ENCODE peak calls at places on chromosomes 4 and X, in ten cellular contexts. One of them, this sample, is unnamed.

GRCh38 chrX:9871871-9872270 is 85.6 kb downstream of the SHROOM2 start:
- DNase-seq in choroid plexus epithelial cell: no peak
- DNase-seq in ELF-1: no peak
- DNase-seq in stimulated activated naive B cell treated with anti-CD40 and anti-IgM and Interleukin-4, amounts not matched to agents 10 μg/mL and 1 μg/mL and 100 μg/mL, for 72 hours: no peak
- DNase-seq in NAMALWA: no peak
- DNase-seq in ELR: no peak
- DNase-seq in NCI-H2081: no peak
- DNase-seq in cerebellar cortex: no peak
- DNase-seq in RCC 7860: no peak
- DNase-seq in HT1080: no peak
- DNase-seq in this sample: no peak

GRCh38 chrX:94576367-94577004 is 902.5 kb downstream of the FAM133A start:
- DNase-seq in choroid plexus epithelial cell: no peak
- DNase-seq in ELF-1: no peak
- DNase-seq in stimulated activated naive B cell treated with anti-CD40 and anti-IgM and Interleukin-4, amounts not matched to agents 10 μg/mL and 1 μg/mL and 100 μg/mL, for 72 hours: no peak
- DNase-seq in NAMALWA: peak; percentile 2
- DNase-seq in ELR: no peak
- DNase-seq in NCI-H2081: no peak
- DNase-seq in cerebellar cortex: no peak
- DNase-seq in RCC 7860: no peak
- DNase-seq in HT1080: no peak
- DNase-seq in this sample: no peak

GRCh38 chr4:4271912-4272311 is 18.0 kb downstream of the LYAR start:
- DNase-seq in choroid plexus epithelial cell: peak; percentile 74
- DNase-seq in ELF-1: peak; percentile 17
- DNase-seq in stimulated activated naive B cell treated with anti-CD40 and anti-IgM and Interleukin-4, amounts not matched to agents 10 μg/mL and 1 μg/mL and 100 μg/mL, for 72 hours: no peak
- DNase-seq in NAMALWA: no peak
- DNase-seq in ELR: peak; percentile 31
- DNase-seq in NCI-H2081: no peak
- DNase-seq in cerebellar cortex: no peak
- DNase-seq in RCC 7860: no peak
- DNase-seq in HT1080: no peak
- DNase-seq in this sample: peak; percentile 81

GRCh38 chrX:154748712-154749339 is 2.1 kb downstream of the GAB3 start:
- DNase-seq in choroid plexus epithelial cell: peak; percentile 66
- DNase-seq in ELF-1: peak; percentile 77
- DNase-seq in stimulated activated naive B cell treated with anti-CD40 and anti-IgM and Interleukin-4, amounts not matched to agents 10 μg/mL and 1 μg/mL and 100 μg/mL, for 72 hours: peak; percentile 23
- DNase-seq in NAMALWA: peak; percentile 83
- DNase-seq in ELR: peak; percentile 67
- DNase-seq in NCI-H2081: peak; percentile 49
- DNase-seq in cerebellar cortex: peak; percentile 47
- DNase-seq in RCC 7860: peak; percentile 31
- DNase-seq in HT1080: peak; percentile 60
- DNase-seq in this sample: no peak

GRCh38 chr4:151792525-151792924 is 31.7 kb upstream of the GATB start:
- DNase-seq in choroid plexus epithelial cell: no peak
- DNase-seq in ELF-1: no peak
- DNase-seq in stimulated activated naive B cell treated with anti-CD40 and anti-IgM and Interleukin-4, amounts not matched to agents 10 μg/mL and 1 μg/mL and 100 μg/mL, for 72 hours: no peak
- DNase-seq in NAMALWA: no peak
- DNase-seq in ELR: no peak
- DNase-seq in NCI-H2081: no peak
- DNase-seq in cerebellar cortex: peak; percentile 51
- DNase-seq in RCC 7860: no peak
- DNase-seq in HT1080: no peak
- DNase-seq in this sample: no peak

GRCh38 chr4:108477527-108478108 is 142.8 kb upstream of the RPL34 start:
- DNase-seq in choroid plexus epithelial cell: peak; percentile 47
- DNase-seq in ELF-1: no peak
- DNase-seq in stimulated activated naive B cell treated with anti-CD40 and anti-IgM and Interleukin-4, amounts not matched to agents 10 μg/mL and 1 μg/mL and 100 μg/mL, for 72 hours: no peak
- DNase-seq in NAMALWA: no peak
- DNase-seq in ELR: no peak
- DNase-seq in NCI-H2081: no peak
- DNase-seq in cerebellar cortex: no peak
- DNase-seq in RCC 7860: no peak
- DNase-seq in HT1080: no peak
- DNase-seq in this sample: no peak

GRCh38 chrX:47169726-47170515 is 23.7 kb upstream of the UBA1 start:
- DNase-seq in choroid plexus epithelial cell: peak; percentile 72
- DNase-seq in ELF-1: no peak
- DNase-seq in stimulated activated naive B cell treated with anti-CD40 and anti-IgM and Interleukin-4, amounts not matched to agents 10 μg/mL and 1 μg/mL and 100 μg/mL, for 72 hours: no peak
- DNase-seq in NAMALWA: no peak
- DNase-seq in ELR: no peak
- DNase-seq in NCI-H2081: no peak
- DNase-seq in cerebellar cortex: peak; percentile 55
- DNase-seq in RCC 7860: no peak
- DNase-seq in HT1080: no peak
- DNase-seq in this sample: no peak

GRCh38 chrX:39827959-39828358 is 269.8 kb downstream of the BCOR start:
- DNase-seq in choroid plexus epithelial cell: no peak
- DNase-seq in ELF-1: peak; percentile 77
- DNase-seq in stimulated activated naive B cell treated with anti-CD40 and anti-IgM and Interleukin-4, amounts not matched to agents 10 μg/mL and 1 μg/mL and 100 μg/mL, for 72 hours: peak; percentile 67
- DNase-seq in NAMALWA: peak; percentile 66
- DNase-seq in ELR: no peak
- DNase-seq in NCI-H2081: no peak
- DNase-seq in cerebellar cortex: no peak
- DNase-seq in RCC 7860: no peak
- DNase-seq in HT1080: no peak
- DNase-seq in this sample: no peak

GRCh38 chr4:4461850-4462249 is 74.9 kb downstream of the NSG1 start:
- DNase-seq in choroid plexus epithelial cell: no peak
- DNase-seq in ELF-1: peak; percentile 55
- DNase-seq in stimulated activated naive B cell treated with anti-CD40 and anti-IgM and Interleukin-4, amounts not matched to agents 10 μg/mL and 1 μg/mL and 100 μg/mL, for 72 hours: no peak
- DNase-seq in NAMALWA: no peak
- DNase-seq in ELR: no peak
- DNase-seq in NCI-H2081: peak; percentile 29
- DNase-seq in cerebellar cortex: no peak
- DNase-seq in RCC 7860: no peak
- DNase-seq in HT1080: no peak
- DNase-seq in this sample: no peak

GRCh38 chr4:154082760-154083530 is 294.1 kb upstream of the SFRP2 start:
- DNase-seq in choroid plexus epithelial cell: peak; percentile 43
- DNase-seq in ELF-1: peak; percentile 72
- DNase-seq in stimulated activated naive B cell treated with anti-CD40 and anti-IgM and Interleukin-4, amounts not matched to agents 10 μg/mL and 1 μg/mL and 100 μg/mL, for 72 hours: no peak
- DNase-seq in NAMALWA: peak; percentile 43
- DNase-seq in ELR: peak; percentile 2
- DNase-seq in NCI-H2081: no peak
- DNase-seq in cerebellar cortex: no peak
- DNase-seq in RCC 7860: peak; percentile 69
- DNase-seq in HT1080: peak; percentile 76
- DNase-seq in this sample: no peak

GRCh38 chr4:17013382-17014006 is 115.0 kb upstream of the LDB2 start:
- DNase-seq in choroid plexus epithelial cell: peak; percentile 48
- DNase-seq in ELF-1: no peak
- DNase-seq in stimulated activated naive B cell treated with anti-CD40 and anti-IgM and Interleukin-4, amounts not matched to agents 10 μg/mL and 1 μg/mL and 100 μg/mL, for 72 hours: no peak
- DNase-seq in NAMALWA: no peak
- DNase-seq in ELR: peak; percentile 46
- DNase-seq in NCI-H2081: no peak
- DNase-seq in cerebellar cortex: no peak
- DNase-seq in RCC 7860: no peak
- DNase-seq in HT1080: peak; percentile 36
- DNase-seq in this sample: no peak

GRCh38 chrX:12751887-12752286 is 39.3 kb upstream of the PRPS2 start:
- DNase-seq in choroid plexus epithelial cell: no peak
- DNase-seq in ELF-1: no peak
- DNase-seq in stimulated activated naive B cell treated with anti-CD40 and anti-IgM and Interleukin-4, amounts not matched to agents 10 μg/mL and 1 μg/mL and 100 μg/mL, for 72 hours: no peak
- DNase-seq in NAMALWA: no peak
- DNase-seq in ELR: no peak
- DNase-seq in NCI-H2081: no peak
- DNase-seq in cerebellar cortex: no peak
- DNase-seq in RCC 7860: no peak
- DNase-seq in HT1080: no peak
- DNase-seq in this sample: no peak

GRCh38 chrX:48957477-48957826 is at the start of gene OTUD5:
- DNase-seq in choroid plexus epithelial cell: no peak
- DNase-seq in ELF-1: no peak
- DNase-seq in stimulated activated naive B cell treated with anti-CD40 and anti-IgM and Interleukin-4, amounts not matched to agents 10 μg/mL and 1 μg/mL and 100 μg/mL, for 72 hours: peak; percentile 73
- DNase-seq in NAMALWA: no peak
- DNase-seq in ELR: peak; percentile 74
- DNase-seq in NCI-H2081: peak; percentile 61
- DNase-seq in cerebellar cortex: no peak
- DNase-seq in RCC 7860: no peak
- DNase-seq in HT1080: no peak
- DNase-seq in this sample: peak; percentile 80

GRCh38 chr4:123093247-123093646 is 170.8 kb upstream of the NUDT6 start:
- DNase-seq in choroid plexus epithelial cell: no peak
- DNase-seq in ELF-1: no peak
- DNase-seq in stimulated activated naive B cell treated with anti-CD40 and anti-IgM and Interleukin-4, amounts not matched to agents 10 μg/mL and 1 μg/mL and 100 μg/mL, for 72 hours: no peak
- DNase-seq in NAMALWA: no peak
- DNase-seq in ELR: no peak
- DNase-seq in NCI-H2081: peak; percentile 24
- DNase-seq in cerebellar cortex: peak; percentile 59
- DNase-seq in RCC 7860: no peak
- DNase-seq in HT1080: no peak
- DNase-seq in this sample: no peak

GRCh38 chrX:39854772-39855747 is 242.7 kb downstream of the BCOR start:
- DNase-seq in choroid plexus epithelial cell: no peak
- DNase-seq in ELF-1: no peak
- DNase-seq in stimulated activated naive B cell treated with anti-CD40 and anti-IgM and Interleukin-4, amounts not matched to agents 10 μg/mL and 1 μg/mL and 100 μg/mL, for 72 hours: peak; percentile 76
- DNase-seq in NAMALWA: peak; percentile 13
- DNase-seq in ELR: no peak
- DNase-seq in NCI-H2081: no peak
- DNase-seq in cerebellar cortex: no peak
- DNase-seq in RCC 7860: no peak
- DNase-seq in HT1080: no peak
- DNase-seq in this sample: no peak

GRCh38 chr4:6356076-6356560 is 86.5 kb downstream of the WFS1 start:
- DNase-seq in choroid plexus epithelial cell: no peak
- DNase-seq in ELF-1: no peak
- DNase-seq in stimulated activated naive B cell treated with anti-CD40 and anti-IgM and Interleukin-4, amounts not matched to agents 10 μg/mL and 1 μg/mL and 100 μg/mL, for 72 hours: no peak
- DNase-seq in NAMALWA: no peak
- DNase-seq in ELR: no peak
- DNase-seq in NCI-H2081: no peak
- DNase-seq in cerebellar cortex: no peak
- DNase-seq in RCC 7860: no peak
- DNase-seq in HT1080: no peak
- DNase-seq in this sample: no peak

GRCh38 chr4:792729-793108 is 33.2 kb downstream of the CPLX1 start:
- DNase-seq in choroid plexus epithelial cell: no peak
- DNase-seq in ELF-1: no peak
- DNase-seq in stimulated activated naive B cell treated with anti-CD40 and anti-IgM and Interleukin-4, amounts not matched to agents 10 μg/mL and 1 μg/mL and 100 μg/mL, for 72 hours: no peak
- DNase-seq in NAMALWA: peak; percentile 86
- DNase-seq in ELR: no peak
- DNase-seq in NCI-H2081: no peak
- DNase-seq in cerebellar cortex: no peak
- DNase-seq in RCC 7860: no peak
- DNase-seq in HT1080: no peak
- DNase-seq in this sample: peak; percentile 40

GRCh38 chr4:73621357-73621756 is 1.1 kb upstream of the RASSF6 start:
- DNase-seq in choroid plexus epithelial cell: no peak
- DNase-seq in ELF-1: no peak
- DNase-seq in stimulated activated naive B cell treated with anti-CD40 and anti-IgM and Interleukin-4, amounts not matched to agents 10 μg/mL and 1 μg/mL and 100 μg/mL, for 72 hours: no peak
- DNase-seq in NAMALWA: no peak
- DNase-seq in ELR: no peak
- DNase-seq in NCI-H2081: no peak
- DNase-seq in cerebellar cortex: no peak
- DNase-seq in RCC 7860: no peak
- DNase-seq in HT1080: no peak
- DNase-seq in this sample: no peak

GRCh38 chr4:85952982-85953650 is 406.7 kb downstream of the MAPK10 start:
- DNase-seq in choroid plexus epithelial cell: peak; percentile 47
- DNase-seq in ELF-1: no peak
- DNase-seq in stimulated activated naive B cell treated with anti-CD40 and anti-IgM and Interleukin-4, amounts not matched to agents 10 μg/mL and 1 μg/mL and 100 μg/mL, for 72 hours: no peak
- DNase-seq in NAMALWA: no peak
- DNase-seq in ELR: no peak
- DNase-seq in NCI-H2081: no peak
- DNase-seq in cerebellar cortex: no peak
- DNase-seq in RCC 7860: no peak
- DNase-seq in HT1080: no peak
- DNase-seq in this sample: no peak

GRCh38 chr4:1309261-1310010 is 19.7 kb downstream of the MAEA start:
- DNase-seq in choroid plexus epithelial cell: peak; percentile 98
- DNase-seq in ELF-1: peak; percentile 98
- DNase-seq in stimulated activated naive B cell treated with anti-CD40 and anti-IgM and Interleukin-4, amounts not matched to agents 10 μg/mL and 1 μg/mL and 100 μg/mL, for 72 hours: peak; percentile 50
- DNase-seq in NAMALWA: peak; percentile 46
- DNase-seq in ELR: peak; percentile 88
- DNase-seq in NCI-H2081: no peak
- DNase-seq in cerebellar cortex: peak; percentile 50
- DNase-seq in RCC 7860: no peak
- DNase-seq in HT1080: no peak
- DNase-seq in this sample: peak; percentile 91

GRCh38 chrX:48996969-48997368 is 5.1 kb downstream of the GRIPAP1 start:
- DNase-seq in choroid plexus epithelial cell: no peak
- DNase-seq in ELF-1: peak; percentile 68
- DNase-seq in stimulated activated naive B cell treated with anti-CD40 and anti-IgM and Interleukin-4, amounts not matched to agents 10 μg/mL and 1 μg/mL and 100 μg/mL, for 72 hours: no peak
- DNase-seq in NAMALWA: no peak
- DNase-seq in ELR: no peak
- DNase-seq in NCI-H2081: no peak
- DNase-seq in cerebellar cortex: no peak
- DNase-seq in RCC 7860: no peak
- DNase-seq in HT1080: no peak
- DNase-seq in this sample: no peak

GRCh38 chr4:127698789-127699200 is 31.4 kb upstream of the SLC25A31 start:
- DNase-seq in choroid plexus epithelial cell: peak; percentile 97
- DNase-seq in ELF-1: no peak
- DNase-seq in stimulated activated naive B cell treated with anti-CD40 and anti-IgM and Interleukin-4, amounts not matched to agents 10 μg/mL and 1 μg/mL and 100 μg/mL, for 72 hours: no peak
- DNase-seq in NAMALWA: no peak
- DNase-seq in ELR: peak; percentile 92
- DNase-seq in NCI-H2081: no peak
- DNase-seq in cerebellar cortex: no peak
- DNase-seq in RCC 7860: peak; percentile 70
- DNase-seq in HT1080: peak; percentile 93
- DNase-seq in this sample: no peak

GRCh38 chr4:146945556-146946374 is at the start of gene TTC29:
- DNase-seq in choroid plexus epithelial cell: peak; percentile 89
- DNase-seq in ELF-1: peak; percentile 97
- DNase-seq in stimulated activated naive B cell treated with anti-CD40 and anti-IgM and Interleukin-4, amounts not matched to agents 10 μg/mL and 1 μg/mL and 100 μg/mL, for 72 hours: peak; percentile 76
- DNase-seq in NAMALWA: peak; percentile 84
- DNase-seq in ELR: peak; percentile 92
- DNase-seq in NCI-H2081: peak; percentile 88
- DNase-seq in cerebellar cortex: peak; percentile 88
- DNase-seq in RCC 7860: peak; percentile 29
- DNase-seq in HT1080: peak; percentile 86
- DNase-seq in this sample: peak; percentile 94

GRCh38 chr4:6688879-6689505 is 4.7 kb upstream of the S100P start:
- DNase-seq in choroid plexus epithelial cell: peak; percentile 97
- DNase-seq in ELF-1: peak; percentile 98
- DNase-seq in stimulated activated naive B cell treated with anti-CD40 and anti-IgM and Interleukin-4, amounts not matched to agents 10 μg/mL and 1 μg/mL and 100 μg/mL, for 72 hours: peak; percentile 23
- DNase-seq in NAMALWA: no peak
- DNase-seq in ELR: peak; percentile 97
- DNase-seq in NCI-H2081: no peak
- DNase-seq in cerebellar cortex: no peak
- DNase-seq in RCC 7860: peak; percentile 96
- DNase-seq in HT1080: peak; percentile 94
- DNase-seq in this sample: no peak

GRCh38 chrX:113802837-113803236 is 781.0 kb upstream of the HTR2C start:
- DNase-seq in choroid plexus epithelial cell: no peak
- DNase-seq in ELF-1: no peak
- DNase-seq in stimulated activated naive B cell treated with anti-CD40 and anti-IgM and Interleukin-4, amounts not matched to agents 10 μg/mL and 1 μg/mL and 100 μg/mL, for 72 hours: no peak
- DNase-seq in NAMALWA: no peak
- DNase-seq in ELR: no peak
- DNase-seq in NCI-H2081: no peak
- DNase-seq in cerebellar cortex: no peak
- DNase-seq in RCC 7860: no peak
- DNase-seq in HT1080: no peak
- DNase-seq in this sample: no peak

GRCh38 chrX:136028383-136028984 is 43.2 kb downstream of the SLC9A6 start:
- DNase-seq in choroid plexus epithelial cell: peak; percentile 79
- DNase-seq in ELF-1: peak; percentile 5
- DNase-seq in stimulated activated naive B cell treated with anti-CD40 and anti-IgM and Interleukin-4, amounts not matched to agents 10 μg/mL and 1 μg/mL and 100 μg/mL, for 72 hours: no peak
- DNase-seq in NAMALWA: peak; percentile 60
- DNase-seq in ELR: peak; percentile 65
- DNase-seq in NCI-H2081: peak; percentile 42
- DNase-seq in cerebellar cortex: peak; percentile 63
- DNase-seq in RCC 7860: peak; percentile 37
- DNase-seq in HT1080: peak; percentile 31
- DNase-seq in this sample: no peak

GRCh38 chr4:11367371-11367770 is 61.3 kb downstream of the HS3ST1 start:
- DNase-seq in choroid plexus epithelial cell: peak; percentile 86
- DNase-seq in ELF-1: peak; percentile 48
- DNase-seq in stimulated activated naive B cell treated with anti-CD40 and anti-IgM and Interleukin-4, amounts not matched to agents 10 μg/mL and 1 μg/mL and 100 μg/mL, for 72 hours: no peak
- DNase-seq in NAMALWA: no peak
- DNase-seq in ELR: no peak
- DNase-seq in NCI-H2081: peak; percentile 7
- DNase-seq in cerebellar cortex: peak; percentile 93
- DNase-seq in RCC 7860: no peak
- DNase-seq in HT1080: peak; percentile 60
- DNase-seq in this sample: no peak

GRCh38 chr4:60683953-60684352 is 516.2 kb upstream of the ADGRL3 start:
- DNase-seq in choroid plexus epithelial cell: peak; percentile 87
- DNase-seq in ELF-1: no peak
- DNase-seq in stimulated activated naive B cell treated with anti-CD40 and anti-IgM and Interleukin-4, amounts not matched to agents 10 μg/mL and 1 μg/mL and 100 μg/mL, for 72 hours: no peak
- DNase-seq in NAMALWA: no peak
- DNase-seq in ELR: peak; percentile 80
- DNase-seq in NCI-H2081: no peak
- DNase-seq in cerebellar cortex: no peak
- DNase-seq in RCC 7860: no peak
- DNase-seq in HT1080: peak; percentile 35
- DNase-seq in this sample: no peak